ENCODE peak calls at places on chromosome 12, in eight cellular contexts. One of them, this sample, is unnamed.

GRCh38 chr12:51593539-51593938 is 2.5 kb downstream of the SCN8A start:
- DNase-seq in Peyer's patch: no peak
- DNase-seq in Calu3: peak; percentile 11
- DNase-seq in ovary: no peak
- DNase-seq in lower leg skin: no peak
- DNase-seq in retinal pigment epithelial cell: peak; percentile 19
- DNase-seq in mesothelial cell of epicardium: peak; percentile 35
- DNase-seq in mucosa of descending colon: no peak
- DNase-seq in this sample: no peak

GRCh38 chr12:118327381-118327780 is 45.3 kb downstream of the TAOK3 start:
- DNase-seq in mucosa of descending colon: no peak
- DNase-seq in Calu3: no peak
- DNase-seq in lower leg skin: no peak
- DNase-seq in ovary: no peak
- DNase-seq in Peyer's patch: no peak
- DNase-seq in retinal pigment epithelial cell: no peak
- DNase-seq in mesothelial cell of epicardium: no peak
- DNase-seq in this sample: no peak

GRCh38 chr12:89384050-89384749 is 31.9 kb upstream of the DUSP6 start:
- DNase-seq in lower leg skin: peak; percentile 57
- DNase-seq in mesothelial cell of epicardium: no peak
- DNase-seq in Calu3: peak; percentile 43
- DNase-seq in Peyer's patch: no peak
- DNase-seq in mucosa of descending colon: peak; percentile 64
- DNase-seq in retinal pigment epithelial cell: no peak
- DNase-seq in ovary: peak; percentile 42
- DNase-seq in this sample: no peak

GRCh38 chr12:5402009-5402408 is 29.9 kb upstream of the NTF3 start:
- DNase-seq in mesothelial cell of epicardium: no peak
- DNase-seq in mucosa of descending colon: no peak
- DNase-seq in Calu3: no peak
- DNase-seq in lower leg skin: no peak
- DNase-seq in retinal pigment epithelial cell: no peak
- DNase-seq in Peyer's patch: no peak
- DNase-seq in ovary: no peak
- DNase-seq in this sample: no peak

GRCh38 chr12:57477710-57478681 is 1.7 kb downstream of the ARHGAP9 start:
- DNase-seq in mucosa of descending colon: peak; percentile 28
- DNase-seq in mesothelial cell of epicardium: no peak
- DNase-seq in retinal pigment epithelial cell: no peak
- DNase-seq in Calu3: no peak
- DNase-seq in ovary: no peak
- DNase-seq in Peyer's patch: no peak
- DNase-seq in lower leg skin: no peak
- DNase-seq in this sample: no peak

GRCh38 chr12:65532744-65533143 is 254.3 kb downstream of the MSRB3 start:
- DNase-seq in Calu3: peak; percentile 51
- DNase-seq in ovary: no peak
- DNase-seq in mucosa of descending colon: no peak
- DNase-seq in retinal pigment epithelial cell: peak; percentile 60
- DNase-seq in lower leg skin: no peak
- DNase-seq in Peyer's patch: no peak
- DNase-seq in mesothelial cell of epicardium: no peak
- DNase-seq in this sample: no peak

GRCh38 chr12:48219635-48220034 is 16.5 kb upstream of the OR10AD1 start:
- DNase-seq in Calu3: peak; percentile 13
- DNase-seq in retinal pigment epithelial cell: peak; percentile 67
- DNase-seq in Peyer's patch: no peak
- DNase-seq in ovary: no peak
- DNase-seq in mesothelial cell of epicardium: no peak
- DNase-seq in lower leg skin: no peak
- DNase-seq in mucosa of descending colon: no peak
- DNase-seq in this sample: no peak

GRCh38 chr12:3538691-3539030 is 47.7 kb downstream of the PRMT8 start:
- DNase-seq in mucosa of descending colon: no peak
- DNase-seq in retinal pigment epithelial cell: no peak
- DNase-seq in ovary: no peak
- DNase-seq in lower leg skin: no peak
- DNase-seq in mesothelial cell of epicardium: no peak
- DNase-seq in Peyer's patch: no peak
- DNase-seq in Calu3: no peak
- DNase-seq in this sample: no peak

GRCh38 chr12:51262758-51263177 is 7.4 kb downstream of the SMAGP start:
- DNase-seq in Peyer's patch: peak; percentile 76
- DNase-seq in mucosa of descending colon: peak; percentile 78
- DNase-seq in Calu3: peak; percentile 63
- DNase-seq in ovary: peak; percentile 77
- DNase-seq in retinal pigment epithelial cell: no peak
- DNase-seq in lower leg skin: no peak
- DNase-seq in mesothelial cell of epicardium: no peak
- DNase-seq in this sample: no peak

GRCh38 chr12:10243803-10244520 is 31.3 kb downstream of the GABARAPL1 start:
- DNase-seq in retinal pigment epithelial cell: no peak
- DNase-seq in Peyer's patch: no peak
- DNase-seq in Calu3: no peak
- DNase-seq in mucosa of descending colon: no peak
- DNase-seq in mesothelial cell of epicardium: no peak
- DNase-seq in lower leg skin: no peak
- DNase-seq in ovary: no peak
- DNase-seq in this sample: no peak

GRCh38 chr12:6341439-6342139 is at the start of gene TNFRSF1A:
- DNase-seq in Calu3: peak; percentile 65
- DNase-seq in mucosa of descending colon: peak; percentile 73
- DNase-seq in lower leg skin: peak; percentile 79
- DNase-seq in ovary: peak; percentile 77
- DNase-seq in Peyer's patch: peak; percentile 77
- DNase-seq in retinal pigment epithelial cell: no peak
- DNase-seq in mesothelial cell of epicardium: no peak
- DNase-seq in this sample: no peak

GRCh38 chr12:65306603-65307501 is 28.4 kb downstream of the MSRB3 start:
- DNase-seq in lower leg skin: no peak
- DNase-seq in retinal pigment epithelial cell: peak; percentile 39
- DNase-seq in ovary: no peak
- DNase-seq in Calu3: peak; percentile 54
- DNase-seq in Peyer's patch: no peak
- DNase-seq in mesothelial cell of epicardium: peak; percentile 35
- DNase-seq in mucosa of descending colon: peak; percentile 24
- DNase-seq in this sample: no peak

GRCh38 chr12:6567112-6567680 is 895 bp downstream of the NOP2 start:
- DNase-seq in mesothelial cell of epicardium: no peak
- DNase-seq in Peyer's patch: no peak
- DNase-seq in lower leg skin: no peak
- DNase-seq in ovary: no peak
- DNase-seq in mucosa of descending colon: no peak
- DNase-seq in Calu3: no peak
- DNase-seq in retinal pigment epithelial cell: no peak
- DNase-seq in this sample: no peak

GRCh38 chr12:132373967-132374820 is 44.8 kb upstream of the GALNT9 start:
- DNase-seq in ovary: peak; percentile 29
- DNase-seq in Peyer's patch: peak; percentile 27
- DNase-seq in Calu3: no peak
- DNase-seq in mesothelial cell of epicardium: no peak
- DNase-seq in lower leg skin: no peak
- DNase-seq in mucosa of descending colon: no peak
- DNase-seq in retinal pigment epithelial cell: no peak
- DNase-seq in this sample: no peak
- TF ChIP-seq CTCF in ovary: no peak
- TF ChIP-seq CTCF in Peyer's patch: no peak
- TF ChIP-seq CTCF in Calu3: no peak
- TF ChIP-seq CTCF in mesothelial cell of epicardium: no peak
- TF ChIP-seq CTCF in lower leg skin: no peak
- TF ChIP-seq CTCF in mucosa of descending colon: no peak
- TF ChIP-seq CTCF in retinal pigment epithelial cell: peak; percentile 22
- TF ChIP-seq CTCF in this sample: no peak

DNA sequence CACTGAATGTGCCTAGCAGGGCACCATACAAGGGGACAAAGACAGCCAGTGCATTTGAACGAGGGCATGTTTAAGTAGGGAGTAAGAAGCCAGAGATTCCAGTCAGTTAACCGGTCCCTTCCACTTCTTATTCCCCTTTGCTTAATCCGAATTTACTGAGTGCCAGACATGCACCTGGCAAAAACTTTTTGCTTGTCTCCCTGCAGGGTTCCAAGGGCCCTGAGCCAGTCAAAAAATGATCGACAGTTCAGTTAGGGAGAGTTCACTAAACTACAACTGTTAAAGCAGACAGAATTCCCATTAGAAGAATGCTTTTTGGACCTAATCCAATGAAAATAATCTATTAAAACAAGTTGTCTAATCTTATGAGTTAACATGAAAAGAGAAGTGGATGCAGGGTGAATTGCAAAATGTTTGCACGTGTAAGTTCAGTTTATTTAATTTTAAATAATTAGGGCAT is 193.8 kb downstream of the TMTC2 start:
- DNase-seq in mucosa of descending colon: no peak
- DNase-seq in Peyer's patch: no peak
- DNase-seq in lower leg skin: no peak
- DNase-seq in Calu3: no peak
- DNase-seq in ovary: no peak
- DNase-seq in retinal pigment epithelial cell: peak; percentile 23
- DNase-seq in mesothelial cell of epicardium: no peak
- DNase-seq in this sample: no peak
- TF ChIP-seq CTCF in mucosa of descending colon: no peak
- TF ChIP-seq CTCF in Peyer's patch: no peak
- TF ChIP-seq CTCF in lower leg skin: no peak
- TF ChIP-seq CTCF in Calu3: no peak
- TF ChIP-seq CTCF in ovary: no peak
- TF ChIP-seq CTCF in retinal pigment epithelial cell: no peak
- TF ChIP-seq CTCF in mesothelial cell of epicardium: no peak
- TF ChIP-seq CTCF in this sample: no peak

DNA sequence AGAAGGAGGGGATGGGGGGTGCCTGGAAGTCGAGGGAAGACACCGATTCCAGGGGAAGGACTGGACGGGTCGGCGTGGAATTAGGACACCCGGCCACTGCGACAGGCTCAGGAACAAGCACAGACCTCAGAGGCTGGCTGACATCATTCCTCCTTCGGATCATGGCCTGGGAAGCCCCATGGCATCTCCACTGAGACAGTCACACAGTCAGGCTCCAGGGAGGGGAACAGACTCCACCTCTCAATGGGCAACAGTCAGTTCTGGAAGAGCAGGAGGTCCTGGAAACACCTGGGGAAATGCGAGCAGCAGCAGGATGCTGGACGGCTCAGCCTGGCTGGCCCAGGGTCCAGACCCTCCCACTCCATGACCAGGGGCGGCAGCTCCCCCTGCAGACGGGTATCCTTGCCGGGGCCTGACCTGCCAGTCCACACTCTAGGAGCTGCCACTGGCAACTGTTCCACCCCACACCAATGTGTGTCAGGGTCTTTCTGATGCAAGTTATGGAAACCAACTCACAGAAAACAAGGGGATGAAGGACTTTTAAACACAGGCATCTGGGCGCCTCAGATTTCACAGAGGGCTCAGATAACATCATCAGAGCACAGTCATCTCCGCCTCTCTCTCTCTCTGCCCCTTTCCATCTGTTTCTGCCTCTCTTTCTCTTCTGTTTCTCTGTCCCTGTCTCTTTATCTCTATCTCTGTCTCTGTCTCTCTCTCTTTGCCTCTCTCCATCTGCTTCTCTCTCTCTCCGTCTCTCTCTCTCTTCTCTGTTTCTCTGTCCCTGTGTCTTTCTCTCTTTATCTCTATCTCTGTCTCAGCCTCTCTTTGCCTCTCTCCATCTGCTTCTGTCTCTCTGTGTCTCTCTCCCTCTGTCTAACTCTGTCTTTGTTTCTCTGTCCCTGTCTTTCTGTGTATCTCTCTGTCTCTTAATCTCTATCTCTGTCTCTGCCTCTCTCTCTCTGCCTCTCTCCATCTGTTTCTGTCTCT is 67.6 kb upstream of the FBRSL1 start:
- DNase-seq in ovary: no peak
- DNase-seq in retinal pigment epithelial cell: no peak
- DNase-seq in lower leg skin: no peak
- DNase-seq in Calu3: no peak
- DNase-seq in mucosa of descending colon: no peak
- DNase-seq in Peyer's patch: no peak
- DNase-seq in mesothelial cell of epicardium: no peak
- DNase-seq in this sample: no peak
- TF ChIP-seq CTCF in ovary: no peak
- TF ChIP-seq CTCF in retinal pigment epithelial cell: peak; percentile 30
- TF ChIP-seq CTCF in lower leg skin: no peak
- TF ChIP-seq CTCF in Calu3: no peak
- TF ChIP-seq CTCF in mucosa of descending colon: no peak
- TF ChIP-seq CTCF in Peyer's patch: no peak
- TF ChIP-seq CTCF in mesothelial cell of epicardium: no peak
- TF ChIP-seq CTCF in this sample: no peak

GRCh38 chr12:68237068-68237467 is 11.5 kb upstream of the IL26 start:
- DNase-seq in mucosa of descending colon: no peak
- DNase-seq in ovary: no peak
- DNase-seq in Calu3: no peak
- DNase-seq in retinal pigment epithelial cell: no peak
- DNase-seq in mesothelial cell of epicardium: no peak
- DNase-seq in Peyer's patch: no peak
- DNase-seq in lower leg skin: no peak
- DNase-seq in this sample: no peak
- TF ChIP-seq CTCF in mucosa of descending colon: no peak
- TF ChIP-seq CTCF in ovary: peak; percentile 24
- TF ChIP-seq CTCF in Calu3: no peak
- TF ChIP-seq CTCF in retinal pigment epithelial cell: peak; percentile 23
- TF ChIP-seq CTCF in mesothelial cell of epicardium: no peak
- TF ChIP-seq CTCF in Peyer's patch: no peak
- TF ChIP-seq CTCF in lower leg skin: no peak
- TF ChIP-seq CTCF in this sample: no peak

DNA sequence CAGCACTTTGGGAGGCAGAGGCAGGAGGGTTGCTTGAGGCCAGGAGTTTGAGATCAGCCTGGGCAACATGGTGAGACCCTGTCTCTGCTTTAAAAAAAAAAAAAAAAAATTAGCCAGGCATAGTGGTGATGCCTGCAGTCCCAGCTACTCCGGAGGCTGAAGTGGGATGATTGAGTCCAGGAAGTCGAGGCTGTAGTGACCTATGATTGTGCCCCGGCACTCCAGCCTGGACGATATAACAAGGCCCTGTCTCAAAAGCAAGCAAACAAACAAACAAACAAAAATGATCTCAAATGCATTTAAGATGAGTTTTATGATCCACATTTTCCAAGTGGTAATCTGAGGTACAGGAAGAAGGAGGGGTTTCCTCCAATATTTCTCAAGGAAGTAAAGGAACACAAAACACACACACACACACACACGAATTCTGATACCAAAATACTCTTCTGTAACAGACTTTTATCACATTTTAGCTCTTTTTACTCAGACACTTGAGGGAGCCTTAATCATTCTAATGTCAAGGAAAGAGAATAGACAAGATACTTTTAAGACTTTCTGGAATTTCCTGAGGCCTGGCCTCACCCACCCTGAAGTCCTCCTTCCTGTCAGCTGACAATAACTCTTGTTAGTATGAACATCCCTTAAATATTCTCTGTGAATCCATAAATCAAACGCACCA is 44.4 kb upstream of the CERS5 start:
- DNase-seq in Calu3: no peak
- DNase-seq in lower leg skin: no peak
- DNase-seq in ovary: no peak
- DNase-seq in Peyer's patch: no peak
- DNase-seq in mucosa of descending colon: no peak
- DNase-seq in retinal pigment epithelial cell: no peak
- DNase-seq in mesothelial cell of epicardium: no peak
- DNase-seq in this sample: no peak
- TF ChIP-seq CTCF in Calu3: no peak
- TF ChIP-seq CTCF in lower leg skin: no peak
- TF ChIP-seq CTCF in ovary: no peak
- TF ChIP-seq CTCF in Peyer's patch: no peak
- TF ChIP-seq CTCF in mucosa of descending colon: no peak
- TF ChIP-seq CTCF in retinal pigment epithelial cell: no peak
- TF ChIP-seq CTCF in mesothelial cell of epicardium: no peak
- TF ChIP-seq CTCF in this sample: peak; percentile 45

GRCh38 chr12:85642810-85643209 is 193.4 kb downstream of the RASSF9 start:
- DNase-seq in Peyer's patch: no peak
- DNase-seq in mucosa of descending colon: no peak
- DNase-seq in lower leg skin: no peak
- DNase-seq in ovary: no peak
- DNase-seq in Calu3: no peak
- DNase-seq in retinal pigment epithelial cell: no peak
- DNase-seq in mesothelial cell of epicardium: no peak
- DNase-seq in this sample: no peak
- TF ChIP-seq CTCF in Peyer's patch: no peak
- TF ChIP-seq CTCF in mucosa of descending colon: no peak
- TF ChIP-seq CTCF in lower leg skin: no peak
- TF ChIP-seq CTCF in ovary: no peak
- TF ChIP-seq CTCF in Calu3: no peak
- TF ChIP-seq CTCF in retinal pigment epithelial cell: peak; percentile 24
- TF ChIP-seq CTCF in mesothelial cell of epicardium: no peak
- TF ChIP-seq CTCF in this sample: no peak